ENCODE peak calls at places on chromosome 12, in five cellular contexts. X is A549, D is left ventricle myocardium inferior, V is BE2C, Z is AG04450. F is an unnamed sample.

GRCh38 chr12:4894019-4894418 is 15.7 kb upstream of the KCNA1 start:
- DNase-seq in X (no peak), D (no peak), V (no peak), Z (no peak), F (no peak)

GRCh38 chr12:20120296-20120695 is 248.0 kb upstream of the PDE3A start:
- DNase-seq in X (no peak), D (no peak), V (no peak), Z (no peak), F (no peak)

GRCh38 chr12:188910-189621 is 24.9 kb downstream of the SLC6A12 start:
- DNase-seq in X (peak), D (peak), V (peak), Z (peak), F (no peak)

GRCh38 chr12:83573676-83574075 is 887.0 kb downstream of the TMTC2 start:
- DNase-seq in X (peak), D (no peak), V (no peak), Z (no peak), F (peak)

GRCh38 chr12:124466200-124467128 is 100.9 kb downstream of the NCOR2 start:
- DNase-seq in X (peak), D (peak), V (no peak), Z (no peak), F (no peak)

GRCh38 chr12:80838708-80839107 is 99.0 kb downstream of the LIN7A start:
- DNase-seq in X (no peak), D (no peak), V (no peak), Z (no peak), F (no peak)

GRCh38 chr12:52221912-52222457 is 11.1 kb upstream of the KRT7 start:
- DNase-seq in X (peak), D (peak), V (peak), Z (no peak), F (no peak)

GRCh38 chr12:8077207-8077606 is 4.9 kb upstream of the NECAP1 start:
- DNase-seq in X (no peak), D (no peak), V (peak), Z (no peak), F (peak)

GRCh38 chr12:9701380-9702154 is 31.3 kb downstream of the CLECL1 start:
- DNase-seq in X (no peak), D (no peak), V (no peak), Z (no peak), F (no peak)

GRCh38 chr12:10190558-10191388 is 11.9 kb downstream of the TMEM52B start:
- DNase-seq in X (peak), D (peak), V (peak), Z (no peak), F (no peak)

GRCh38 chr12:46269429-46270241 is 792 bp upstream of the SLC38A1 start:
- DNase-seq in X (no peak), D (no peak), V (no peak), Z (no peak), F (no peak)

GRCh38 chr12:122471324-122472226 is 29.2 kb downstream of the ZCCHC8 start:
- DNase-seq in X (peak), D (no peak), V (no peak), Z (peak), F (peak)

GRCh38 chr12:127153996-127154395 is 1113.0 kb upstream of the TMEM132C start:
- DNase-seq in X (no peak), D (no peak), V (no peak), Z (no peak), F (no peak)

GRCh38 chr12:42332301-42332894 is 6.4 kb downstream of the PPHLN1 start:
- DNase-seq in X (peak), D (no peak), V (peak), Z (no peak), F (no peak)

DNA sequence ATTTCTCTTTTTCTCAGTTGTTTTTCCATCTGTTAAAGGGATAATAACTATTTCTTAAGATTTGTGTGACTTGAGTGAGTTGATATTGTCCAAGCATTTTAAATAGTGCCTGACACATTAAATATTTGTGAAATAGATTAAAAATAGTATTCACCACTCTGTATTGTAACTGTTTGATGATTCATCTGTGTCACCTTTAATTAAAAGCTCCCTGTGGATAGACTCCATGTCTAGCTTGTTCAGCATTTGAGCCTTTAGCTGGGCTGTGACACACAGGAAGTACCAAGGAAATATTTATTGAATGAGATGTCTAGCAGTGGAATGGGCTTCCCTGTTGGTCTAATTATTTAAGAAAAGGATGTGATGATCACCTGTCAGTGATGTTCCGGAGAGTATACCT is 1.8 kb upstream of the GLIPR1L2 start:
- DNase-seq in X (peak), D (no peak), V (no peak), Z (no peak), F (no peak)
- H3K4me3 ChIP-seq in X (no peak), D (peak), V (no peak), Z (no peak), F (no peak)

GRCh38 chr12:88946377-88946997 is 366.2 kb upstream of the KITLG start:
- DNase-seq in X (no peak), D (no peak), V (no peak), Z (no peak), F (peak)
- TF ChIP-seq CTCF in X (no peak), D (peak), V (no peak), Z (peak), F (no peak)

DNA sequence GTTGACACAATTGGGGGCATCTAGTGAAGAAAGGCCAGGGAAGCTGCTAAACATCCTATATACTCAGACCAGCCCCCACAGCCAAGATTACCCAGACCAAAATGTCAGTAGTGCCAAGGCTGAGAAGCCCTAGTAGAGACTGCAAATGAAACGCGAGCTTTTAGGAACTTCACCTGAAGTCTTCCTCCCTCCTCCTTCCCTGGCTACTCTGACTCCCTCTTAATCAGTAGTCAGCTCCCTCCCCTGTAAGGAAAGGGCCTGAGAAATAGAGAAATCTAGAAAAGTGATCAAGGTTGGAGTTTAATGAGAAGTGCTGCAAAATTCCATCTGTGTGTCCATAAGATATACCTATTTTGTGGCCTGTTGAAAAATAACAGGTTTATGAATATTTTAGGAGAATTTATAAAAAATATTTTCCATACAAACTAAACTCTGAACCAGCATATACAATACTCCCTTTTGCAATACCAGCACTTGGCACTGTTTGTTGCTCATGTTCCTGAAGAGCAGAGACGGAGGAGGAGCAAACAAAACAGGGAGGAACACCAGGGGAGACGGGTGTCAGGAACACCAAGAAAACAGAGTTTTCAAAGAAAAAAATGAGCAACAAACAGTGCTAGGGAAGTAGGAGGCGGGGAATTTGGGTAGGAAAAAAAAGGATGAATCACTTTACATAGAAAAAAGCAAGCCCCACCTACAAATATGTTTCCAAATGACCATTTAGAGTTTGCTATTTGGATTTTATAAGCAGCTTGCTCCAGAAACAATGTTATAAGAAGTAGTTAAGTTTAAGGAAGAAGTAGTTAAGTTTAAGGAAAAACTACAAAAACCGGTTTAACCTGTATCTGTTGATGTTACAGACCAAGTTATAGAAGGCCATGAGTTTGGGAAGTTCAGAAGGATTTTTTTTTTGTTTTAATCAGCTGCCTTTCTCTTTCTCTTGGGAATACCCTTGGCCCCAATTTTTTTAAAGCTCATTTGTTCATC is 282.1 kb upstream of the GRIP1 start:
- DNase-seq in X (no peak), D (no peak), V (no peak), Z (no peak), F (no peak)
- H3K4me3 ChIP-seq in X (no peak), D (no peak), V (no peak), Z (no peak), F (no peak)

DNA sequence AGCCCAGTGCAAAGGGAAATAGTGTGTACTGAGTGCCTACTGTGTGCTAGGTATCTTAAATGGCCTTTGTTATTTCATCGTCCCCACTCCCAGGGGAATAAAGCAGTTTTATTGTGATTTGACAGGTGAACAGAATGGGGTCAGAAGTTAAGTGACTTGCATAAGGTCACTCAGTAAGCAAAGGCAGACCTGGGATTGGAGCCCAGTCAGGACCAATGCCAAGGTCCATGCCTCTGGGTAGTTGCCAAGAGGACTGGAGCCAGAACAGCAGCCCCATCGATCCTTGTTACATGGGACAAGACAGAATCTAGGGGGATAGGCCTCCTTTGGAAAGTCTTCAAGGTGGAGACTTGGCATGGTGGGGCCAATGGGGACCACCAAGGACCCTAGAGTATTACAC is 227.4 kb upstream of the PWP1 start:
- DNase-seq in X (no peak), D (peak), V (no peak), Z (no peak), F (no peak)
- TF ChIP-seq CTCF in X (no peak), D (no peak), V (no peak), Z (no peak), F (no peak)

GRCh38 chr12:40734283-40734682 is 42.0 kb downstream of the CNTN1 start:
- DNase-seq in X (no peak), D (no peak), V (peak), Z (no peak), F (no peak)
- H3K4me3 ChIP-seq in X (no peak), D (no peak), V (no peak), Z (no peak), F (no peak)

DNA sequence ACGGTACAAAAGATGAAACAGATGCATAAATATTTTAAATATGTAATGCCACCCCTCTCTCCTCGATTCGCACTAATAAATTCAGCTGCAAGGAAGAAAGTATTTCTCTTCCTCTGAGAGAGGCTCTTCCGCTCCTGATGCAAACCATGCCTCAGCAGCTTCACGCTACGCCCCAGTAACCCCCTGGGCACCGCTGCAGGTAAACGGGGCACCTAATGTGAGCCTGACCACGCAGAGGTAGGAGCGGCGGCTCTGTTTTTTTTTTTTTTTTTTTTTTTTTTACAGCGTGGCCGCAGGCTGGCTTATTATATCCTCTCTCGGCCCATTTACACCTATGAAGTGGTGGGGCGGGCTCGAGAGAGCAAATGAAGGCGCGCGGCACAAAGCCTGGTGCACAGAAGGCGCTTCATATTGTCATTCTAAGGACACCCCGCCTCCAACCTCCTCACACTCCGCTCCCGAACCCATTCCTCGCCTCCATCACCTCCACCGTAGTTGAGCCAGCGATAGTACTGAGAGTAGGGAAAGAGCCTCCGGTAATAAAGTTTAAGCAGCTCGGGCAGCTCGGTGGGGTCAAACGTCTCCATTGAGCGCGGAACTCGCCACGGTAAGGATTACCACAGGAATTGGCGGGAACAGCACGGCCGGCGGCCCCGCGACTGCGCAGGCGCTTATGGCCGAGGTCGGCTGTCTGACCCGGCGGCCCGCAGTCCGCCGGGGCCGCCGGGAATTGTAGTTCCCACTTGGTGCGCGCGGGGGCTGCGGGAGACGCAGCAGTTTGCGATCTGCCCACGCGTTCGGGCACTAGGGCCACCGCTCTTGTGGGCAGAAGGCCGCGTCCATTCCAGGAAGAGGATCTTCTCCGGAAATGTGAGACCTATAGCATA is at the start of gene PRIM1:
- DNase-seq in X (peak), D (peak), V (peak), Z (peak), F (no peak)
- TF ChIP-seq CTCF in X (no peak), D (peak), V (no peak), Z (peak), F (no peak)

GRCh38 chr12:14261096-14261495 is 104.4 kb upstream of the ATF7IP start:
- DNase-seq in X (no peak), D (peak), V (peak), Z (no peak), F (no peak)

GRCh38 chr12:14261861-14262260 is 103.6 kb upstream of the ATF7IP start:
- DNase-seq in X (no peak), D (no peak), V (no peak), Z (no peak), F (no peak)

GRCh38 chr12:14258468-14258947 is 107.0 kb upstream of the ATF7IP start:
- DNase-seq in X (no peak), D (no peak), V (peak), Z (no peak), F (no peak)

GRCh38 chr12:14259481-14260010 is 105.9 kb upstream of the ATF7IP start:
- DNase-seq in X (no peak), D (no peak), V (no peak), Z (no peak), F (no peak)

GRCh38 chr12:14260011-14260993 is 105.2 kb upstream of the ATF7IP start:
- DNase-seq in X (peak), D (peak), V (no peak), Z (peak), F (peak)
- H3K4me3 ChIP-seq in X (no peak), D (peak), V (no peak), Z (no peak), F (no peak)